ENCODE peak calls at places on chromosomes 5 and 9, in five cellular contexts. Y is HFFc6, V is fibroblast of pulmonary artery, I is hepatocyte, L is NCI-H1092 treated with DMSO at 0.1 percent for 48 hours. U is an unnamed sample.

GRCh38 chr9:16521868-16522381 is 348.5 kb downstream of the BNC2 start:
- DNase-seq in Y (peak; percentile 90), V (peak; percentile 79), I (peak; percentile 10), L (no peak), U (peak; percentile 81)

GRCh38 chr9:121309833-121310425 is 42.0 kb downstream of the GSN start:
- DNase-seq in Y (no peak), V (no peak), I (no peak), L (no peak), U (no peak)

GRCh38 chr5:135246923-135247795 is 151.9 kb downstream of the MACROH2A1 start:
- DNase-seq in Y (peak; percentile 95), V (peak; percentile 89), I (peak; percentile 79), L (no peak), U (peak; percentile 88)

GRCh38 chr5:107605596-107606125 is 65.1 kb downstream of the EFNA5 start:
- DNase-seq in Y (no peak), V (no peak), I (no peak), L (no peak), U (no peak)

GRCh38 chr5:132268698-132269551 is 11.4 kb downstream of the PDLIM4 start:
- DNase-seq in Y (peak; percentile 71), V (peak; percentile 23), I (no peak), L (no peak), U (peak; percentile 59)

GRCh38 chr5:13629218-13629617 is 315.3 kb downstream of the DNAH5 start:
- DNase-seq in Y (no peak), V (no peak), I (no peak), L (no peak), U (no peak)

GRCh38 chr5:151219789-151220188 is 4.1 kb downstream of the CCDC69 start:
- DNase-seq in Y (no peak), V (no peak), I (no peak), L (no peak), U (no peak)

GRCh38 chr9:101485873-101486692 is 47.6 kb upstream of the RNF20 start:
- DNase-seq in Y (no peak), V (peak; percentile 7), I (peak; percentile 46), L (peak; percentile 78), U (peak; percentile 69)

GRCh38 chr5:645421-645820 is 33.3 kb downstream of the CEP72 start:
- DNase-seq in Y (no peak), V (no peak), I (no peak), L (no peak), U (no peak)

GRCh38 chr5:150167908-150168307 is 1.3 kb downstream of the CDX1 start:
- DNase-seq in Y (no peak), V (no peak), I (no peak), L (no peak), U (no peak)

GRCh38 chr5:60102961-60103683 is 209.6 kb upstream of the PDE4D start:
- DNase-seq in Y (no peak), V (peak; percentile 14), I (no peak), L (no peak), U (no peak)

GRCh38 chr5:141778211-141778610 is 96.2 kb upstream of the ARAP3 start:
- DNase-seq in Y (no peak), V (peak; percentile 84), I (peak; percentile 56), L (no peak), U (peak; percentile 88)

GRCh38 chr9:133701321-133701980 is 36.7 kb downstream of the SARDH start:
- DNase-seq in Y (no peak), V (no peak), I (no peak), L (no peak), U (no peak)

GRCh38 chr5:149954798-149955197 is 5.8 kb upstream of the SLC26A2 start:
- DNase-seq in Y (no peak), V (no peak), I (no peak), L (no peak), U (peak; percentile 42)

GRCh38 chr5:55918097-55919035 is 67.2 kb downstream of the IL31RA start:
- DNase-seq in Y (no peak), V (no peak), I (no peak), L (no peak), U (peak; percentile 56)

GRCh38 chr9:38359689-38360385 is 32.7 kb upstream of the ALDH1B1 start:
- DNase-seq in Y (no peak), V (peak; percentile 10), I (no peak), L (no peak), U (no peak)

GRCh38 chr9:95143591-95144561 is 173.6 kb downstream of the FANCC start:
- DNase-seq in Y (no peak), V (peak; percentile 48), I (peak; percentile 71), L (no peak), U (no peak)

GRCh38 chr5:130740047-130740569 is 424.9 kb downstream of the HINT1 start:
- DNase-seq in Y (no peak), V (no peak), I (no peak), L (no peak), U (no peak)

GRCh38 chr9:83383034-83383433 is 155.2 kb downstream of the FRMD3 start:
- DNase-seq in Y (no peak), V (no peak), I (no peak), L (no peak), U (no peak)

GRCh38 chr9:109088221-109088620 is 31.5 kb downstream of the TMEM245 start:
- DNase-seq in Y (no peak), V (peak; percentile 21), I (no peak), L (no peak), U (no peak)

GRCh38 chr5:172167893-172168292 is 20.1 kb downstream of the STK10 start:
- DNase-seq in Y (no peak), V (no peak), I (no peak), L (no peak), U (no peak)

GRCh38 chr9:89756891-89757537 is 152.2 kb downstream of the GADD45G start:
- DNase-seq in Y (no peak), V (no peak), I (peak; percentile 51), L (no peak), U (no peak)

GRCh38 chr9:16039988-16040761 is 487.3 kb downstream of the CCDC171 start:
- DNase-seq in Y (no peak), V (peak; percentile 31), I (peak; percentile 39), L (no peak), U (peak; percentile 74)

GRCh38 chr5:79464695-79465332 is 49.1 kb downstream of the HOMER1 start:
- DNase-seq in Y (peak; percentile 40), V (peak; percentile 61), I (peak; percentile 40), L (peak; percentile 8), U (no peak)

GRCh38 chr5:136006164-136006563 is 22.6 kb upstream of the TGFBI start:
- DNase-seq in Y (peak; percentile 62), V (no peak), I (no peak), L (no peak), U (peak; percentile 32)

GRCh38 chr5:33441241-33441844 is 578 bp downstream of the TARS1 start:
- DNase-seq in Y (no peak), V (no peak), I (peak; percentile 38), L (no peak), U (no peak)

GRCh38 chr5:177312649-177313181 is 1.0 kb upstream of the MXD3 start:
- DNase-seq in Y (peak; percentile 37), V (no peak), I (peak; percentile 78), L (peak; percentile 16), U (peak; percentile 89)

GRCh38 chr9:89887286-89887685 is 282.5 kb downstream of the GADD45G start:
- DNase-seq in Y (no peak), V (no peak), I (no peak), L (peak; percentile 17), U (peak; percentile 40)

GRCh38 chr5:88882321-88883038 is 504 bp downstream of the MEF2C start:
- DNase-seq in Y (no peak), V (peak; percentile 29), I (no peak), L (no peak), U (no peak)

GRCh38 chr9:136538599-136539426 is 7.0 kb downstream of the NOTCH1 start:
- DNase-seq in Y (no peak), V (peak; percentile 36), I (no peak), L (no peak), U (no peak)

GRCh38 chr5:60698316-60698715 is 1.6 kb downstream of the DEPDC1B start:
- DNase-seq in Y (no peak), V (no peak), I (no peak), L (no peak), U (no peak)

U was measured in islet precursor cell.